ENCODE peak calls at places on chromosomes 13 and 19, in six cellular contexts. G is fibroblast of mammary gland; R is Daoy; L is stimulated activated CD8-positive, alpha-beta memory T cell treated with anti-CD3 and anti-CD28 coated beads, Interleukin-2, amount 100 ng/mL, for 1 hour; Q is effector memory CD8-positive, alpha-beta T cell; Y is stimulated activated CD4-positive, alpha-beta T cell treated with anti-CD3 and anti-CD28 coated beads, TNF-alpha, amount 100 ng/mL, for 1 hour. Z is an unnamed sample.

GRCh38 chr19:9945319-9945966 is 9.1 kb upstream of the OLFM2 start:
- DNase-seq in G (peak), R (peak), L (no peak), Q (no peak), Y (no peak), Z (peak)

GRCh38 chr19:30861896-30862295 is 487.3 kb downstream of the TSHZ3 start:
- DNase-seq in G (no peak), R (no peak), L (no peak), Q (no peak), Y (no peak), Z (no peak)

GRCh38 chr13:80389073-80390038 is 48.4 kb upstream of the SPRY2 start:
- DNase-seq in G (peak), R (no peak), L (no peak), Q (no peak), Y (no peak), Z (no peak)

GRCh38 chr13:113970810-113971470 is 2.9 kb downstream of the C13orf46 start:
- DNase-seq in G (peak), R (peak), L (no peak), Q (no peak), Y (no peak), Z (no peak)

GRCh38 chr19:3433313-3433712 is 47.0 kb downstream of the SMIM24 start:
- DNase-seq in G (no peak), R (no peak), L (no peak), Q (no peak), Y (no peak), Z (no peak)

GRCh38 chr13:60617863-60618733 is 221.1 kb downstream of the TDRD3 start:
- DNase-seq in G (peak), R (no peak), L (no peak), Q (no peak), Y (no peak), Z (no peak)

GRCh38 chr19:42081584-42082258 is 5.8 kb downstream of the ZNF574 start:
- DNase-seq in G (peak), R (peak), L (no peak), Q (no peak), Y (no peak), Z (no peak)

GRCh38 chr13:21557995-21558394 is 46.0 kb downstream of the MICU2 start:
- DNase-seq in G (peak), R (no peak), L (no peak), Q (no peak), Y (no peak), Z (no peak)

GRCh38 chr13:30398601-30399072 is 23.7 kb upstream of the UBE2L5 start:
- DNase-seq in G (peak), R (no peak), L (no peak), Q (no peak), Y (no peak), Z (no peak)

GRCh38 chr19:29712744-29713516 is 2.1 kb downstream of the C19orf12 start:
- DNase-seq in G (no peak), R (no peak), L (no peak), Q (no peak), Y (no peak), Z (no peak)

GRCh38 chr19:1621021-1621420 is 15.8 kb upstream of the UQCR11 start:
- DNase-seq in G (no peak), R (no peak), L (no peak), Q (no peak), Y (no peak), Z (no peak)

GRCh38 chr13:111630411-111630810 is 310.0 kb downstream of the TEX29 start:
- DNase-seq in G (no peak), R (no peak), L (no peak), Q (no peak), Y (no peak), Z (no peak)

GRCh38 chr19:54817670-54818536 is 1.6 kb downstream of the KIR3DL1 start:
- DNase-seq in G (no peak), R (no peak), L (no peak), Q (no peak), Y (no peak), Z (no peak)

GRCh38 chr13:110771194-110771593 is 57.7 kb downstream of the ING1 start:
- DNase-seq in G (peak), R (peak), L (no peak), Q (no peak), Y (no peak), Z (peak)

GRCh38 chr13:33918199-33918932 is 100.4 kb downstream of the RFC3 start:
- DNase-seq in G (peak), R (peak), L (no peak), Q (no peak), Y (no peak), Z (peak)

GRCh38 chr19:3785938-3786824 is at the start of gene MATK:
- DNase-seq in G (no peak), R (no peak), L (no peak), Q (peak), Y (no peak), Z (no peak)

GRCh38 chr13:60583911-60584753 is 187.1 kb downstream of the TDRD3 start:
- DNase-seq in G (peak), R (peak), L (no peak), Q (no peak), Y (no peak), Z (peak)

GRCh38 chr19:46818812-46819211 is 30.4 kb upstream of the SLC1A5 start:
- DNase-seq in G (peak), R (peak), L (no peak), Q (no peak), Y (no peak), Z (no peak)

GRCh38 chr19:34269968-34270621 is 15.7 kb downstream of the GARRE1 start:
- DNase-seq in G (peak), R (peak), L (peak), Q (peak), Y (peak), Z (peak)

GRCh38 chr13:53191091-53191490 is 162.5 kb downstream of the OLFM4 start:
- DNase-seq in G (peak), R (peak), L (no peak), Q (no peak), Y (no peak), Z (no peak)

GRCh38 chr19:31132753-31133110 is 216.5 kb downstream of the TSHZ3 start:
- DNase-seq in G (no peak), R (no peak), L (no peak), Q (no peak), Y (no peak), Z (no peak)

GRCh38 chr13:30880756-30881155 is 25.3 kb upstream of the MEDAG start:
- DNase-seq in G (peak), R (peak), L (no peak), Q (no peak), Y (no peak), Z (no peak)